ENCODE peak calls at places on chromosomes 16 and 17, in ten cellular contexts. K is fibroblast of the conjunctiva; P is AG04450; G is activated naive CD8-positive, alpha-beta T cell treated with anti-CD3 and anti-CD28 coated beads for 36 hours; H is SW480; Z is tibial artery; Q is stimulated activated CD4-positive, alpha-beta T cell treated with anti-CD3 and anti-CD28 coated beads, Interleukin-12 subunit alpha, Interleukin-12 subunit beta, amount 100 ng/mL, for 48 hours; U is suprapubic skin; C is heart right ventricle; J is neural crest cell. O is an unnamed sample.

GRCh38 chr16:46582313-46582712 is 38.9 kb downstream of the SHCBP1 start:
- DNase-seq in P (no peak), Z (no peak), G (no peak), C (no peak), H (no peak), U (no peak), Q (no peak), K (no peak), J (no peak), O (no peak)

GRCh38 chr17:83125515-83126274 is 46.3 kb downstream of the METRNL start:
- DNase-seq in J (no peak), K (no peak), C (no peak), H (no peak), U (peak; percentile 90), Z (peak; percentile 81), G (no peak), P (no peak), Q (no peak), O (no peak)

GRCh38 chr16:24514096-24514495 is 25.3 kb upstream of the RBBP6 start:
- DNase-seq in K (no peak), G (no peak), C (no peak), J (no peak), P (no peak), Q (no peak), U (no peak), H (no peak), Z (no peak), O (no peak)

GRCh38 chr17:28726396-28726911 is 421 bp upstream of the TLCD1 start:
- DNase-seq in G (peak; percentile 85), H (peak; percentile 67), Q (peak; percentile 74), U (no peak), Z (peak; percentile 56), C (no peak), P (no peak), K (no peak), J (peak; percentile 60), O (no peak)

GRCh38 chr17:40362696-40363479 is 1.6 kb downstream of the GJD3 start:
- DNase-seq in Z (no peak), U (no peak), K (peak; percentile 47), G (peak; percentile 91), H (peak; percentile 85), J (peak; percentile 74), C (peak; percentile 69), Q (peak; percentile 84), P (no peak), O (peak; percentile 95)

GRCh38 chr17:69870091-69870530 is 204.9 kb upstream of the KCNJ16 start:
- DNase-seq in K (no peak), H (no peak), C (no peak), P (peak; percentile 41), Q (no peak), U (no peak), G (no peak), Z (no peak), J (no peak), O (peak; percentile 4)

GRCh38 chr17:79047291-79047920 is 23.4 kb downstream of the C1QTNF1 start:
- DNase-seq in G (no peak), J (no peak), Z (no peak), U (no peak), H (no peak), P (no peak), Q (no peak), C (no peak), K (no peak), O (peak; percentile 12)

GRCh38 chr17:17141279-17141678 is 64.9 kb downstream of the PLD6 start:
- DNase-seq in P (no peak), J (no peak), U (no peak), C (no peak), Z (no peak), Q (no peak), G (no peak), K (no peak), H (no peak), O (no peak)

GRCh38 chr17:50209472-50210248 is 8.2 kb upstream of the COL1A1 start:
- DNase-seq in C (peak; percentile 89), J (peak; percentile 40), U (peak; percentile 97), Z (peak; percentile 88), H (peak; percentile 69), K (peak; percentile 99), G (no peak), P (peak; percentile 100), Q (no peak), O (no peak)

GRCh38 chr16:4519274-4520058 is 19.1 kb downstream of the CDIP1 start:
- DNase-seq in Z (no peak), C (no peak), P (no peak), Q (no peak), H (no peak), G (no peak), J (no peak), U (no peak), K (no peak), O (no peak)

GRCh38 chr16:58366247-58367031 is 25.8 kb upstream of the GINS3 start:
- DNase-seq in U (no peak), K (no peak), G (no peak), P (no peak), H (peak; percentile 61), Q (no peak), Z (no peak), C (no peak), J (no peak), O (no peak)

GRCh38 chr17:58191259-58191896 is 1.1 kb upstream of the EPX start:
- DNase-seq in H (no peak), U (no peak), K (no peak), C (no peak), G (no peak), P (no peak), Q (no peak), J (no peak), Z (no peak), O (no peak)

GRCh38 chr16:64092284-64092683 is 1029.6 kb downstream of the CDH11 start:
- DNase-seq in C (no peak), Z (no peak), P (peak; percentile 8), U (no peak), G (no peak), J (no peak), H (no peak), K (no peak), Q (no peak), O (no peak)

GRCh38 chr16:11401161-11402050 is 56.1 kb downstream of the RMI2 start:
- DNase-seq in C (peak; percentile 70), H (no peak), J (no peak), P (no peak), Q (no peak), K (no peak), Z (no peak), G (no peak), U (no peak), O (no peak)

GRCh38 chr16:85648782-85649181 is 35.7 kb downstream of the GSE1 start:
- DNase-seq in K (no peak), C (no peak), H (no peak), Q (no peak), J (no peak), U (no peak), P (no peak), Z (no peak), G (no peak), O (no peak)

GRCh38 chr17:2814049-2814448 is 17.8 kb downstream of the RAP1GAP2 start:
- DNase-seq in Q (no peak), Z (no peak), C (no peak), P (no peak), G (peak; percentile 21), H (no peak), K (no peak), J (no peak), U (no peak), O (no peak)

GRCh38 chr17:59513934-59514841 is 51.2 kb upstream of the DHX40 start:
- DNase-seq in U (peak; percentile 82), J (no peak), Q (no peak), H (peak; percentile 23), K (peak; percentile 43), G (no peak), P (peak; percentile 8), C (peak; percentile 75), Z (peak; percentile 88), O (no peak)

O was measured in GM20000.